ENCODE peak calls at places on chromosome 1, in seven cellular contexts. W, J, N, K, Y, A and C are unnamed samples.

GRCh38 chr1:214469290-214469689 is 82.1 kb downstream of the PTPN14 start:
- DNase-seq in W (no peak), J (no peak), N (no peak), K (no peak), Y (no peak), A (no peak), C (no peak)

GRCh38 chr1:112575154-112575804 is 43.7 kb downstream of the ST7L start:
- DNase-seq in W (no peak), J (no peak), N (peak), K (no peak), Y (no peak), A (no peak), C (no peak)

GRCh38 chr1:150576794-150577556 is 2.4 kb downstream of the MCL1 start:
- DNase-seq in W (no peak), J (no peak), N (no peak), K (peak), Y (no peak), A (no peak), C (no peak)

GRCh38 chr1:110309768-110310167 is 29.4 kb upstream of the RBM15 start:
- DNase-seq in W (no peak), J (no peak), N (no peak), K (no peak), Y (no peak), A (no peak), C (no peak)

GRCh38 chr1:163174524-163175437 is 27.9 kb downstream of the RGS5 start:
- DNase-seq in W (no peak), J (peak), N (peak), K (peak), Y (peak), A (peak), C (no peak)

GRCh38 chr1:241658081-241658793 is 6.2 kb downstream of the WDR64 start:
- DNase-seq in W (no peak), J (no peak), N (no peak), K (no peak), Y (no peak), A (no peak), C (no peak)

GRCh38 chr1:87706198-87706597 is 377.5 kb downstream of the LMO4 start:
- DNase-seq in W (no peak), J (no peak), N (no peak), K (no peak), Y (no peak), A (no peak), C (no peak)

GRCh38 chr1:186295980-186296379 is 79.1 kb downstream of the TPR start:
- DNase-seq in W (no peak), J (no peak), N (no peak), K (peak), Y (no peak), A (no peak), C (no peak)

GRCh38 chr1:27113861-27114260 is 41.1 kb downstream of the SLC9A1 start:
- DNase-seq in W (no peak), J (no peak), N (no peak), K (no peak), Y (no peak), A (no peak), C (no peak)

GRCh38 chr1:211697356-211697755 is 21.9 kb upstream of the NEK2 start:
- DNase-seq in W (peak), J (no peak), N (no peak), K (no peak), Y (no peak), A (no peak), C (no peak)

GRCh38 chr1:37037675-37038074 is 3.4 kb upstream of the GRIK3 start:
- DNase-seq in W (no peak), J (no peak), N (no peak), K (no peak), Y (no peak), A (no peak), C (no peak)

GRCh38 chr1:108600504-108600903 is 40.6 kb downstream of the EEIG2 start:
- DNase-seq in W (no peak), J (no peak), N (no peak), K (no peak), Y (no peak), A (no peak), C (no peak)

GRCh38 chr1:87902830-87903614 is 574.3 kb downstream of the LMO4 start:
- DNase-seq in W (no peak), J (no peak), N (no peak), K (no peak), Y (no peak), A (no peak), C (no peak)

GRCh38 chr1:230236951-230237350 is 169.9 kb downstream of the GALNT2 start:
- DNase-seq in W (no peak), J (no peak), N (no peak), K (no peak), Y (no peak), A (no peak), C (no peak)

GRCh38 chr1:24696033-24696755 is 49.1 kb upstream of the CLIC4 start:
- DNase-seq in W (no peak), J (no peak), N (no peak), K (no peak), Y (no peak), A (no peak), C (no peak)

GRCh38 chr1:79787631-79788030 is 781.1 kb upstream of the ADGRL4 start:
- DNase-seq in W (no peak), J (no peak), N (no peak), K (no peak), Y (no peak), A (no peak), C (no peak)

GRCh38 chr1:191519519-191519918 is 638.7 kb upstream of the RGS18 start:
- DNase-seq in W (no peak), J (no peak), N (no peak), K (no peak), Y (no peak), A (no peak), C (no peak)
- TF ChIP-seq TAF1 in W (no peak), J (no peak), N (no peak), K (no peak), Y (no peak), A (no peak), C (no peak)

GRCh38 chr1:42484382-42484781 is 21.3 kb downstream of the CCDC30 start:
- DNase-seq in W (no peak), J (no peak), N (no peak), K (peak), Y (no peak), A (no peak), C (no peak)
- TF ChIP-seq TAF1 in W (no peak), J (no peak), N (no peak), K (no peak), Y (no peak), A (no peak), C (no peak)

GRCh38 chr1:159923203-159924024 is 1.9 kb downstream of the TAGLN2 start:
- DNase-seq in W (peak), J (no peak), N (peak), K (peak), Y (no peak), A (peak), C (peak)
- TF ChIP-seq TAF1 in W (peak), J (peak), N (peak), K (no peak), Y (no peak), A (no peak), C (peak)

DNA sequence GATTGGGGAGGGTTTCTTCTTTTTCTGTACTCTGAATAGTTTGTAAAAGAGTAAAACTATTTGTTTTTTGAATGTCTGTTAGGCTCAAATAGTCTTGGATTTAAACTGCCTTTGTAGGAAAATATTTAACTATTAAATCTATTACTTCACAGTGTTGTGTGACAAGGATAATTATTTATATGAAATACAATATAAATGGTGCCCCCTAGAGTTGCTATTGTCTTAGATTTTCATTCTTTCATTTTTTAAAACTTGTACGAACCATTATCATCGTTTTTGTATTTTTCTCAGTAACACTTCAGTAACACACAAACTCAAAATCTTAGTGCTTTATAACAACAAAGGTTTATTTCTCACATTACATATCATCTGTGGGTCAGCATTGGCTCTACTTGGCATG is 37.4 kb downstream of the C1orf185 start:
- DNase-seq in W (no peak), J (no peak), N (no peak), K (no peak), Y (no peak), A (no peak), C (no peak)
- TF ChIP-seq TAF1 in W (no peak), J (no peak), N (no peak), K (no peak), Y (no peak), A (no peak), C (no peak)